ENCODE peak calls at places on chromosomes 3 and 15, in nine cellular contexts. T is SK-N-SH, G is transverse colon, B is stomach, H is K562, R is ovary, X is A549, K is sigmoid colon, I is tibial nerve. Q is an unnamed sample.

GRCh38 chr3:157336252-157337009 is 100.2 kb upstream of the PTX3 start:
- DNase-seq in T (no peak), G (no peak), B (no peak), H (no peak), R (no peak), X (no peak), K (no peak), I (no peak), Q (no peak)

GRCh38 chr3:159130108-159130507 is 328.3 kb downstream of the MFSD1 start:
- DNase-seq in T (no peak), G (peak; percentile 21), B (no peak), H (peak; percentile 3), R (no peak), X (no peak), K (no peak), I (no peak), Q (no peak)

GRCh38 chr15:64622410-64623260 is 152.8 kb downstream of the RBPMS2 start:
- DNase-seq in T (no peak), G (peak; percentile 19), B (no peak), H (peak; percentile 23), R (no peak), X (no peak), K (no peak), I (no peak), Q (no peak)

GRCh38 chr3:172685331-172686214 is 25.3 kb downstream of the NCEH1 start:
- DNase-seq in T (no peak), G (no peak), B (no peak), H (no peak), R (no peak), X (no peak), K (no peak), I (no peak), Q (no peak)

GRCh38 chr3:5021571-5022092 is 42.4 kb downstream of the BHLHE40 start:
- DNase-seq in T (no peak), G (no peak), B (no peak), H (peak; percentile 64), R (no peak), X (peak; percentile 76), K (no peak), I (no peak), Q (no peak)

GRCh38 chr3:5136619-5137429 is 14.7 kb downstream of the ARL8B start:
- DNase-seq in T (peak; percentile 37), G (no peak), B (no peak), H (peak; percentile 55), R (no peak), X (peak; percentile 30), K (no peak), I (no peak), Q (no peak)

GRCh38 chr15:78438595-78439285 is 724 bp downstream of the IREB2 start:
- DNase-seq in T (peak; percentile 46), G (no peak), B (no peak), H (peak; percentile 67), R (no peak), X (peak; percentile 43), K (no peak), I (no peak), Q (no peak)

GRCh38 chr15:90684281-90684680 is 32.9 kb upstream of the BLM start:
- DNase-seq in T (no peak), G (no peak), B (no peak), H (no peak), R (no peak), X (no peak), K (no peak), I (no peak), Q (no peak)

GRCh38 chr15:73979636-73980035 is 12.5 kb downstream of the STOML1 start:
- DNase-seq in T (no peak), G (no peak), B (no peak), H (no peak), R (no peak), X (no peak), K (peak; percentile 48), I (no peak), Q (no peak)

GRCh38 chr3:17619952-17620351 is 122.5 kb downstream of the TBC1D5 start:
- DNase-seq in T (no peak), G (no peak), B (no peak), H (no peak), R (no peak), X (no peak), K (no peak), I (no peak), Q (no peak)

GRCh38 chr15:66883322-66883911 is 181.4 kb downstream of the SMAD6 start:
- DNase-seq in T (no peak), G (peak; percentile 71), B (peak; percentile 86), H (no peak), R (peak; percentile 89), X (peak; percentile 96), K (peak; percentile 97), I (peak; percentile 83), Q (peak; percentile 98)

GRCh38 chr15:70100495-70101331 is 3.0 kb upstream of the TLE3 start:
- DNase-seq in T (peak; percentile 63), G (peak; percentile 71), B (peak; percentile 63), H (peak; percentile 70), R (peak; percentile 79), X (peak; percentile 58), K (peak; percentile 85), I (no peak), Q (no peak)

GRCh38 chr15:72786244-72786641 is 2.7 kb upstream of the ADPGK start:
- DNase-seq in T (no peak), G (no peak), B (no peak), H (no peak), R (no peak), X (no peak), K (no peak), I (no peak), Q (no peak)

DNA sequence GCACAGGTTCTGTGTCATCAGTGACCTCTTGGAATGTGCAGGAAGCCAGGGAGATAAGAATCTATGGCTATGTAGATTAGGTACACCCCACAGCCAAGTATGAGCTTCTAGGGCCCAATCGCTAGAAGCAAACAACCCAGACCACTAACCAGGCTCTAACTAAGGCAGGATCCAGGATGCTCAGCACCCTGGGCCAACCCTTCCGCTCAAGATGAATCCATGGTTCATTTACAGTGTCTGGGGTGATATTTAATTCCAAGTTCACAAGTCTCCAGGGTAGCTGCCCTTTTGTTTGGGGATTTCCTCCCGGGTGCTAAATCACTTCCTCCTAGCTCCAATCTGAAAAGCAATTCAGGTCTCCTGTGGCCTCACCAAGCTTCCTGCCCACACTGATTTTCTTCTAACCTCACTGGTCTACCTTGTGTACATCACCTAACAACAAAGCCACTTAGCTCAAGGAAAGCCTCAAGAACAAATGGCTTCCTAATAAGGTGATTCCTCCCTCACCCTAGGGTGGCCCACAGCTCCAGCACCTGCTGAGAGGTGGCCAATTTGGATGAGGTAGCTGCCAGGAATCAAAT is 2.4 kb downstream of the EHD4 start:
- DNase-seq in T (no peak), G (peak; percentile 19), B (peak; percentile 25), H (no peak), R (no peak), X (no peak), K (no peak), I (no peak), Q (no peak)
- TF ChIP-seq EP300 in T (no peak), G (no peak), B (no peak), H (no peak), R (no peak), X (no peak), K (no peak), I (no peak), Q (no peak)

GRCh38 chr15:60396964-60397771 is 618 bp downstream of the ANXA2 start:
- DNase-seq in T (peak; percentile 70), G (peak; percentile 86), B (peak; percentile 66), H (peak; percentile 92), R (peak; percentile 62), X (peak; percentile 69), K (peak; percentile 83), I (peak; percentile 53), Q (no peak)

GRCh38 chr15:60400957-60401356 is 3.2 kb upstream of the ANXA2 start:
- DNase-seq in T (no peak), G (no peak), B (no peak), H (no peak), R (no peak), X (no peak), K (no peak), I (no peak), Q (no peak)

GRCh38 chr15:60397772-60398445 is at the start of gene ANXA2:
- DNase-seq in T (peak; percentile 85), G (peak; percentile 92), B (peak; percentile 87), H (peak; percentile 93), R (peak; percentile 86), X (peak; percentile 84), K (peak; percentile 95), I (peak; percentile 83), Q (peak; percentile 95)

GRCh38 chr15:60399931-60400330 is 2.1 kb upstream of the ANXA2 start:
- DNase-seq in T (no peak), G (no peak), B (no peak), H (no peak), R (no peak), X (no peak), K (no peak), I (no peak), Q (no peak)

DNA sequence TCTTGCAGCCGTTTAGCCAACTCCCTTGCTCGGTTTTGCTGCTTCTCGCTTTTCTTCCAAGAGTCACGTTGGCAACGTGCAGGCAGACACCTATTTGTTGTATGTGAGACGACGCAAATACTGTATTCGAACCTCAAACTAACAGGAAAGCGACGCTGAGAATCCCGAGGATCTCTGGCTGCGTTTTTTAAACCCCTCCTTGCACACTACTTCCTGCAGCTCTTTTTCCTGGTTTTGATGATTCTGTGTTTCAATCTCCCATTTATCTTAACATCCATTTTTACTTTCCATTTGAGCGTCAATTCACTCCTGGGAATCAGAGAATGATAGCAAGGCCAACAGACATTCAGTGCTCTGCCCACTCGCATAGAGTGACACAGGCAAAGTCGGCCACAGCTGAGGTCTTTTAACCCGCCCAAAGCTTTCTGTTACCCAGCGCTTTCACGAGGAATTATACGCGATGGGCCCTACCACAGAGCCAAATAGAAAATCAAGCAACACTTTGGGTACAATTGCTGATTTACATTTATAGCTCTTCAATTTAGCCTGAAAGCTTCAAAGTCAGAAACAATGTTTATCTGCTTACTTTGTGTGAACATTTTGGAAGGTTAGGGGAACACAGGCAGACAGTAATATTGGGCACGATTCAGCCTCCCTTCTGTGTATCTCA is 1.6 kb upstream of the ANXA2 start:
- DNase-seq in T (no peak), G (no peak), B (no peak), H (no peak), R (peak; percentile 45), X (no peak), K (peak; percentile 68), I (no peak), Q (no peak)
- H3K4me3 ChIP-seq in T (no peak overlapping the region), G (peak overlapping the region; percentile 94), B (no peak overlapping the region), H (no peak overlapping the region), R (no peak overlapping the region), X (peak overlapping the region; percentile 88), K (no peak overlapping the region), I (peak overlapping the region; percentile 97), Q (no peak overlapping the region)

GRCh38 chr3:175748087-175748732 is 889.1 kb downstream of the NAALADL2 start:
- DNase-seq in T (no peak), G (no peak), B (no peak), H (no peak), R (no peak), X (no peak), K (no peak), I (no peak), Q (no peak)
- TF ChIP-seq EP300 in T (no peak), G (no peak), B (no peak), H (no peak), R (no peak), X (no peak), K (no peak), I (no peak), Q (no peak)

GRCh38 chr3:78201066-78201465 is 1161.2 kb downstream of the ROBO2 start:
- DNase-seq in T (no peak), G (no peak), B (no peak), H (no peak), R (no peak), X (no peak), K (no peak), I (no peak), Q (no peak)

GRCh38 chr3:78204977-78205376 is 1165.1 kb downstream of the ROBO2 start:
- DNase-seq in T (no peak), G (no peak), B (no peak), H (no peak), R (no peak), X (no peak), K (no peak), I (no peak), Q (no peak)
- H3K4me3 ChIP-seq in T (no peak overlapping the region), G (no peak overlapping the region), B (no peak overlapping the region), H (no peak overlapping the region), R (no peak overlapping the region), X (no peak overlapping the region), K (no peak overlapping the region), I (no peak overlapping the region), Q (no peak overlapping the region)

Q was measured in esophagus muscularis mucosa.